ENCODE peak calls at places on chromosomes 16 and 17, in ten cellular contexts. H, L, E, X, V, W, K, I, C and Y are unnamed samples.
A peak's percentile ranks its signal among the peaks of the same experiment; 100 is the strongest.

GRCh38 chr17:38705803-38706624 is 941 bp downstream of the MLLT6 start:
- DNase-seq in H (peak; percentile 27), K (no peak), C (no peak), V (no peak), X (no peak), W (peak; percentile 87), L (peak; percentile 50), E (no peak), I (peak; percentile 56), Y (peak; percentile 46)

GRCh38 chr17:49565948-49566491 is 9.7 kb upstream of the NXPH3 start:
- DNase-seq in K (no peak), V (no peak), H (no peak), X (no peak), W (peak; percentile 98), C (no peak), E (no peak), L (peak; percentile 70), I (no peak), Y (peak; percentile 87)

GRCh38 chr16:80540516-80541305 is at the start of gene DYNLRB2:
- DNase-seq in E (no peak), H (peak; percentile 89), C (peak; percentile 71), I (peak; percentile 84), W (peak; percentile 96), V (peak; percentile 78), X (peak; percentile 86), L (peak; percentile 95), K (peak; percentile 98), Y (peak; percentile 95)

GRCh38 chr16:20674684-20675487 is 22.6 kb downstream of the ACSM1 start:
- DNase-seq in K (no peak), V (no peak), W (no peak), H (peak; percentile 5), L (no peak), I (peak; percentile 23), X (no peak), C (no peak), E (no peak), Y (no peak)

GRCh38 chr16:73268311-73268997 is 220.5 kb upstream of the ZFHX3 start:
- DNase-seq in V (no peak), E (no peak), X (no peak), L (no peak), I (no peak), W (no peak), C (no peak), K (no peak), H (no peak), Y (no peak)

GRCh38 chr16:24908716-24909115 is 63.0 kb downstream of the SLC5A11 start:
- DNase-seq in C (no peak), E (no peak), I (no peak), W (peak; percentile 30), H (no peak), K (no peak), X (no peak), V (no peak), L (no peak), Y (no peak)

GRCh38 chr16:27253526-27253930 is 15.0 kb downstream of the NSMCE1 start:
- DNase-seq in H (peak; percentile 83), E (peak; percentile 65), X (no peak), V (no peak), I (no peak), L (no peak), C (no peak), W (no peak), K (no peak), Y (no peak)

GRCh38 chr16:24463196-24463945 is 76.0 kb upstream of the RBBP6 start:
- DNase-seq in E (no peak), H (peak; percentile 14), K (no peak), V (no peak), W (no peak), X (no peak), L (no peak), I (peak; percentile 69), C (no peak), Y (no peak)

GRCh38 chr16:64144612-64145011 is 977.3 kb downstream of the CDH11 start:
- DNase-seq in X (no peak), E (no peak), I (no peak), V (no peak), K (no peak), W (no peak), H (no peak), C (no peak), L (no peak), Y (no peak)

GRCh38 chr17:45828171-45829133 is 16.2 kb upstream of the SPPL2C start:
- DNase-seq in I (no peak), V (no peak), K (no peak), H (no peak), W (no peak), X (no peak), L (no peak), C (no peak), E (no peak), Y (no peak)

GRCh38 chr16:13680021-13680672 is 239.8 kb upstream of the ERCC4 start:
- DNase-seq in W (no peak), X (no peak), H (no peak), L (no peak), C (no peak), E (no peak), K (no peak), V (no peak), I (no peak), Y (no peak)

GRCh38 chr16:8543258-8543657 is 47.1 kb downstream of the TMEM114 start:
- DNase-seq in L (no peak), K (no peak), E (no peak), X (no peak), I (no peak), V (no peak), W (no peak), H (no peak), C (no peak), Y (no peak)

GRCh38 chr17:58195518-58196123 is 3.1 kb downstream of the EPX start:
- DNase-seq in K (no peak), C (no peak), V (no peak), W (no peak), X (no peak), L (no peak), E (no peak), I (no peak), H (no peak), Y (no peak)

GRCh38 chr16:56673916-56674315 is 4.3 kb downstream of the MT1H start:
- DNase-seq in I (no peak), K (no peak), X (no peak), E (no peak), H (peak; percentile 18), C (no peak), L (peak; percentile 30), W (no peak), V (no peak), Y (peak; percentile 56)

GRCh38 chr17:75692976-75693375 is 25.8 kb downstream of the SAP30BP start:
- DNase-seq in E (no peak), C (no peak), X (no peak), L (no peak), W (peak; percentile 62), K (no peak), V (no peak), I (no peak), H (no peak), Y (no peak)

GRCh38 chr17:44376124-44376523 is 12.5 kb upstream of the FAM171A2 start:
- DNase-seq in C (no peak), I (peak; percentile 78), X (peak; percentile 68), L (no peak), W (peak; percentile 70), V (no peak), E (no peak), K (no peak), H (peak; percentile 24), Y (no peak)

GRCh38 chr16:82738699-82739098 is 111.9 kb downstream of the CDH13 start:
- DNase-seq in I (no peak), L (no peak), X (no peak), W (no peak), E (no peak), H (peak; percentile 17), K (no peak), V (no peak), C (no peak), Y (no peak)

GRCh38 chr17:20805751-20806150 is 226.2 kb downstream of the CDRT15L2 start:
- DNase-seq in L (no peak), X (no peak), K (no peak), W (no peak), E (no peak), C (no peak), V (no peak), I (no peak), H (no peak), Y (no peak)

DNA sequence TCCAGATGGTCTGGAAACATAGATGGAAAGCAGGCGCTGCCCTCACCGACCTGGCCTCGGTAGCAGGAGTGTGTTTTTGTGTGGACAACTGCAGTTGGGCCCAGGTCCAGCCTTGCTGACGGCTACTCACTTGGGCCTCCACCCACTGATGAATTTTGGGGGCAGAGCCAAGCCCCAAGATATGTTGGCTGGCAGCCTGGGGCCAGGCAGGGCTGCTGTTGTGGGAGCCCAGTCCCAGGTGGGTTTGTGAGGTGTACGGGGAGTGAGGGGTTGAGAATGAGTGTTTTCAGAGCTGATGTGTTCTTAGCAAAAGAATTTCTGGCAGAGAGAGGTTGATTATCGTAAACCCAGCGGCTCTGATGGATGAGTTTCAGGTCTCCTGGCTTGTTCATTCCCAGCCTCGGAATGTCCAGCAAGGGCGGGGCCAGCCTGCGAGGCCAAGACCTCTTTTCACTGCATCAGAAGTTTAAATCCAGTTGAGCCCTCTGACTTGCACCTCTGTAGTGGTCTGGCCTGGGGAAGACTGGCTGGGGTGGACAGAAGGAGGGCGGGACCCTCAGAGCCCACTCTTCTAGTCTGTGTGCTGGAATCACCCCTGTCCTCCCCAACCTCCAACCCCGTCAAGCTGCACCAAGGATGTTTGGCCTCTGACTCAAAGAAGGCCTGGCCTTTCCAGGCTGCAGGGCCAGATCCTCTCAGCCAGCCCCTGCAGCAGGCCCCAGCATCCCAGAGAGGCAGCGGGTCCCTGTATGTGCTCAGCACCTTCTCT is 179.8 kb downstream of the RAB11FIP4 start:
- DNase-seq in I (no peak), C (no peak), H (no peak), W (peak; percentile 96), K (no peak), L (peak; percentile 51), E (no peak), V (no peak), X (no peak), Y (peak; percentile 74)
- TF ChIP-seq POLR2AphosphoS5 in I (no peak), C (no peak), H (no peak), W (peak; percentile 57), K (no peak), L (peak; percentile 23), E (no peak), V (no peak), X (no peak), Y (peak; percentile 20)

GRCh38 chr17:77451894-77452852 is 311.4 kb downstream of the SEC14L1 start:
- DNase-seq in I (peak; percentile 45), K (no peak), H (peak; percentile 68), E (no peak), W (peak; percentile 94), X (no peak), V (no peak), C (no peak), L (peak; percentile 83), Y (peak; percentile 69)
- TF ChIP-seq POLR2A in I (no peak), K (no peak), H (no peak), E (no peak), W (peak; percentile 78), X (peak; percentile 41), V (no peak), C (no peak), L (peak; percentile 66), Y (no peak)

GRCh38 chr16:75228143-75228976 is 9.6 kb downstream of the CTRB1 start:
- DNase-seq in W (no peak), I (no peak), K (no peak), H (no peak), C (no peak), X (no peak), E (no peak), L (no peak), V (no peak), Y (no peak)
- TF ChIP-seq POLR2AphosphoS5 in W (no peak), I (no peak), K (no peak), H (no peak), C (no peak), X (no peak), E (no peak), L (no peak), V (no peak), Y (no peak)

GRCh38 chr17:31095239-31096105 is 695 bp downstream of the NF1 start:
- DNase-seq in L (peak; percentile 57), W (peak; percentile 83), E (no peak), X (peak; percentile 17), I (peak; percentile 34), K (no peak), H (peak; percentile 47), C (no peak), V (peak; percentile 63), Y (peak; percentile 40)
- TF ChIP-seq POLR2A in L (no peak), W (no peak), E (no peak), X (no peak), I (no peak), K (no peak), H (no peak), C (no peak), V (no peak), Y (no peak)